ENCODE peak calls at places on chromosomes 1 and 21, in five cellular contexts. V is HEK293T, K is substantia nigra, E is dorsolateral prefrontal cortex, L is mesenchymal stem cell. I is an unnamed sample.

GRCh38 chr1:58764294-58764978 is 19.4 kb downstream of the JUN start:
- DNase-seq in E (no peak), L (peak; percentile 81), V (no peak), K (no peak), I (no peak)

GRCh38 chr1:156626079-156626438 is 6.8 kb downstream of the HAPLN2 start:
- DNase-seq in V (no peak), K (no peak), L (no peak), E (no peak), I (no peak)

GRCh38 chr1:207336559-207337467 is 15.3 kb downstream of the CD55 start:
- DNase-seq in L (peak; percentile 92), K (no peak), V (no peak), E (no peak), I (no peak)

GRCh38 chr1:3522564-3523270 is 68.3 kb downstream of the ARHGEF16 start:
- DNase-seq in K (no peak), V (no peak), L (no peak), E (no peak), I (no peak)

GRCh38 chr1:205440476-205441317 is 15.1 kb downstream of the BLACAT1 start:
- DNase-seq in E (no peak), L (peak; percentile 50), K (peak; percentile 6), V (peak; percentile 41), I (no peak)

GRCh38 chr1:35428360-35428759 is 128.8 kb downstream of the KIAA0319L start:
- DNase-seq in E (no peak), K (no peak), L (no peak), V (no peak), I (no peak)

GRCh38 chr1:204728045-204728444 is 42.5 kb upstream of the LRRN2 start:
- DNase-seq in L (no peak), V (no peak), E (no peak), K (no peak), I (no peak)

GRCh38 chr1:236103646-236104218 is 38.6 kb upstream of the GPR137B start:
- DNase-seq in L (peak; percentile 54), K (peak; percentile 19), V (peak; percentile 85), E (no peak), I (peak; percentile 18)

GRCh38 chr1:18716785-18717678 is 86.4 kb downstream of the PAX7 start:
- DNase-seq in L (no peak), V (no peak), K (no peak), E (no peak), I (no peak)

GRCh38 chr1:175095978-175096611 is 28.5 kb downstream of the TNN start:
- DNase-seq in K (no peak), L (no peak), E (no peak), V (no peak), I (no peak)

GRCh38 chr1:36159614-36160387 is 3.8 kb downstream of the MAP7D1 start:
- DNase-seq in K (peak; percentile 67), E (no peak), L (no peak), V (no peak), I (peak; percentile 32)

GRCh38 chr1:221877365-221877764 is 135.5 kb upstream of the DUSP10 start:
- DNase-seq in L (no peak), V (no peak), K (no peak), E (no peak), I (no peak)

GRCh38 chr1:82059931-82060330 is 259.2 kb downstream of the ADGRL2 start:
- DNase-seq in K (no peak), V (no peak), L (peak; percentile 41), E (no peak), I (no peak)

GRCh38 chr21:27171704-27172103 is 204.8 kb upstream of the ADAMTS5 start:
- DNase-seq in E (no peak), K (no peak), V (no peak), L (no peak), I (no peak)

GRCh38 chr21:44413566-44414290 is 41.6 kb upstream of the LRRC3 start:
- DNase-seq in L (no peak), K (no peak), V (no peak), E (no peak), I (no peak)

GRCh38 chr1:205313681-205314308 is 7.8 kb downstream of the NUAK2 start:
- DNase-seq in K (peak; percentile 40), E (peak; percentile 27), L (peak; percentile 74), V (no peak), I (peak; percentile 4)

GRCh38 chr1:111197598-111198289 is 2.7 kb downstream of the DENND2D start:
- DNase-seq in E (no peak), K (no peak), L (peak; percentile 33), V (peak; percentile 58), I (no peak)

GRCh38 chr1:39462074-39462473 is 29.4 kb upstream of the BMP8A start:
- DNase-seq in V (no peak), K (no peak), E (no peak), L (peak; percentile 71), I (no peak)

I was measured in hypothalamus.